ENCODE peak calls at places on chromosome 6, in four cellular contexts. One of them, this sample, is unnamed.
A peak's percentile ranks its signal among the peaks of the same experiment; 100 is the strongest.

GRCh38 chr6:154606457-154606856 is 96.0 kb upstream of the CNKSR3 start:
- DNase-seq in A549: no peak
- DNase-seq in GM12878: peak; percentile 93
- DNase-seq in HepG2: no peak
- DNase-seq in this sample: no peak

GRCh38 chr6:85449818-85450577 is at the start of gene NT5E:
- DNase-seq in A549: peak; percentile 55
- DNase-seq in HepG2: peak; percentile 24
- DNase-seq in GM12878: no peak
- DNase-seq in this sample: peak; percentile 90

GRCh38 chr6:76451926-76452709 is 379.7 kb upstream of the IMPG1 start:
- DNase-seq in HepG2: no peak
- DNase-seq in GM12878: no peak
- DNase-seq in A549: no peak
- DNase-seq in this sample: peak; percentile 8

GRCh38 chr6:70299456-70299855 is 3.4 kb downstream of the COL9A1 start:
- DNase-seq in A549: no peak
- DNase-seq in GM12878: no peak
- DNase-seq in HepG2: no peak
- DNase-seq in this sample: no peak

GRCh38 chr6:144725731-144726522 is 440.8 kb downstream of the UTRN start:
- DNase-seq in GM12878: no peak
- DNase-seq in HepG2: no peak
- DNase-seq in A549: no peak
- DNase-seq in this sample: peak; percentile 3

GRCh38 chr6:103018426-103018825 is 1624.9 kb downstream of the GRIK2 start:
- DNase-seq in GM12878: no peak
- DNase-seq in A549: no peak
- DNase-seq in HepG2: no peak
- DNase-seq in this sample: no peak

GRCh38 chr6:165664553-165665383 is 1.7 kb upstream of the PDE10A start:
- DNase-seq in HepG2: no peak
- DNase-seq in GM12878: no peak
- DNase-seq in A549: no peak
- DNase-seq in this sample: no peak

GRCh38 chr6:131914967-131915751 is 36.0 kb downstream of the CCN2 start:
- DNase-seq in HepG2: peak; percentile 69
- DNase-seq in GM12878: peak; percentile 24
- DNase-seq in A549: peak; percentile 29
- DNase-seq in this sample: peak; percentile 33

GRCh38 chr6:13923527-13924145 is 1.1 kb upstream of the RNF182 start:
- DNase-seq in GM12878: no peak
- DNase-seq in HepG2: no peak
- DNase-seq in A549: peak; percentile 15
- DNase-seq in this sample: no peak

GRCh38 chr6:146543211-146543939 is at the start of gene RAB32:
- DNase-seq in HepG2: peak; percentile 89
- DNase-seq in A549: peak; percentile 50
- DNase-seq in GM12878: no peak
- DNase-seq in this sample: peak; percentile 95

GRCh38 chr6:71393471-71393870 is 104.9 kb downstream of the OGFRL1 start:
- DNase-seq in HepG2: no peak
- DNase-seq in A549: no peak
- DNase-seq in GM12878: no peak
- DNase-seq in this sample: no peak

GRCh38 chr6:149464411-149464810 is 20.4 kb downstream of the ZC3H12D start:
- DNase-seq in HepG2: no peak
- DNase-seq in A549: no peak
- DNase-seq in GM12878: no peak
- DNase-seq in this sample: no peak

GRCh38 chr6:14444296-14444993 is 326.9 kb downstream of the CD83 start:
- DNase-seq in HepG2: no peak
- DNase-seq in A549: no peak
- DNase-seq in GM12878: no peak
- DNase-seq in this sample: no peak

GRCh38 chr6:132684998-132685397 is 26.0 kb upstream of the TAAR1 start:
- DNase-seq in HepG2: no peak
- DNase-seq in A549: no peak
- DNase-seq in GM12878: no peak
- DNase-seq in this sample: no peak

GRCh38 chr6:153312633-153313032 is 181.6 kb upstream of the RGS17 start:
- DNase-seq in A549: peak; percentile 14
- DNase-seq in HepG2: peak; percentile 31
- DNase-seq in GM12878: no peak
- DNase-seq in this sample: peak; percentile 75

GRCh38 chr6:121823437-121823851 is 388.0 kb downstream of the GJA1 start:
- DNase-seq in A549: no peak
- DNase-seq in HepG2: no peak
- DNase-seq in GM12878: no peak
- DNase-seq in this sample: no peak

GRCh38 chr6:40894962-40895799 is 143.8 kb downstream of the UNC5CL start:
- DNase-seq in A549: peak; percentile 50
- DNase-seq in GM12878: no peak
- DNase-seq in HepG2: peak; percentile 43
- DNase-seq in this sample: peak; percentile 36

DNA sequence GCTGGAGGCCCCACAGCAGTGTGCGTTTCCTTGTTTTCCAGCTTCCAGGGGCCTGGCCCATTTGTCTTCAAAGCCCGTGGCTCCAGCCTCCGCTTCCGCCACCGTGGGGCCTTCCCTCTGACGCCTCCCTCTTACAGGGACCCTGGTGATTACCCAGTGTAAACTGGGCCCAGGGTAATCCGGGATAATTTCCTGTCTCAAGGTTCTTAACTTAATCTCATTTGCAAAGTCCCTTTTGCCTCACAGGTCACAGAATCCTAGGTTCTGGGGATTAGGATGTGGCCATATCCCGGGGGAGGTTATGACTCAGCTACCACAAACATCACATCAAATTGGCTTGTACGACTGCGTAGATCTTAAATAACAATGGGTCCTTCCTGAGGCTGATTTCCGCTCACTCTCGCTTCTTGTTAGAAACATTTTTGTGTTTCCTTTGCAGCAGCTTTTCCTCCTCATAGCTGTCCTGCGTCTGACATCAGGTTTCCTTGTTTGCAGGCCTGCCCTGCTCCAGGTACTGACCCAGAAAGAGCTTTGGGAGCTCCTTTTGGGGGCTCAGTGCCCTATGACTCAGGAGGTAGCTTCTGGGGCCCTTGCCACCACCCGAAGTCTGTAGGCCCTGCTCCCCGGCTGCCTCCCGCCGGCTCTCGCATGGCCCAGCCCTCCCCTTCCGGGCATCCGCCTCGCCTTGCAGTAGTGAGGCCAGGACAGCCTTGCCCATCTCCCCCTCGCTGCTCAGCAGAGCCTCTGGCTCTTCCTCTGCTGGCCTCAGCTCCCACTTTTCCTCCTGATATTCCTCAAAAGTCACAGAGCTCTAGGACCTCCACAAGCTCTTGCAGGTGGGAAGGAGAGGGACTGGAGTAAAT is 100.5 kb downstream of the ERMARD start:
- DNase-seq in A549: no peak
- DNase-seq in GM12878: no peak
- DNase-seq in HepG2: no peak
- DNase-seq in this sample: no peak
- TF ChIP-seq PBX3 in A549: no peak
- TF ChIP-seq PBX3 in GM12878: no peak
- TF ChIP-seq PBX3 in HepG2: no peak
- TF ChIP-seq PBX3 in this sample: no peak

GRCh38 chr6:170051229-170052172 is 239.4 kb downstream of the DLL1 start:
- DNase-seq in GM12878: no peak
- DNase-seq in HepG2: no peak
- DNase-seq in A549: no peak
- DNase-seq in this sample: no peak

GRCh38 chr6:170056329-170056728 is 234.5 kb downstream of the DLL1 start:
- DNase-seq in A549: no peak
- DNase-seq in GM12878: no peak
- DNase-seq in HepG2: no peak
- DNase-seq in this sample: no peak

GRCh38 chr6:170053966-170054661 is 236.8 kb downstream of the DLL1 start:
- DNase-seq in HepG2: no peak
- DNase-seq in GM12878: no peak
- DNase-seq in A549: no peak
- DNase-seq in this sample: no peak

GRCh38 chr6:170050591-170051041 is 240.3 kb downstream of the DLL1 start:
- DNase-seq in GM12878: no peak
- DNase-seq in HepG2: no peak
- DNase-seq in A549: no peak
- DNase-seq in this sample: no peak

DNA sequence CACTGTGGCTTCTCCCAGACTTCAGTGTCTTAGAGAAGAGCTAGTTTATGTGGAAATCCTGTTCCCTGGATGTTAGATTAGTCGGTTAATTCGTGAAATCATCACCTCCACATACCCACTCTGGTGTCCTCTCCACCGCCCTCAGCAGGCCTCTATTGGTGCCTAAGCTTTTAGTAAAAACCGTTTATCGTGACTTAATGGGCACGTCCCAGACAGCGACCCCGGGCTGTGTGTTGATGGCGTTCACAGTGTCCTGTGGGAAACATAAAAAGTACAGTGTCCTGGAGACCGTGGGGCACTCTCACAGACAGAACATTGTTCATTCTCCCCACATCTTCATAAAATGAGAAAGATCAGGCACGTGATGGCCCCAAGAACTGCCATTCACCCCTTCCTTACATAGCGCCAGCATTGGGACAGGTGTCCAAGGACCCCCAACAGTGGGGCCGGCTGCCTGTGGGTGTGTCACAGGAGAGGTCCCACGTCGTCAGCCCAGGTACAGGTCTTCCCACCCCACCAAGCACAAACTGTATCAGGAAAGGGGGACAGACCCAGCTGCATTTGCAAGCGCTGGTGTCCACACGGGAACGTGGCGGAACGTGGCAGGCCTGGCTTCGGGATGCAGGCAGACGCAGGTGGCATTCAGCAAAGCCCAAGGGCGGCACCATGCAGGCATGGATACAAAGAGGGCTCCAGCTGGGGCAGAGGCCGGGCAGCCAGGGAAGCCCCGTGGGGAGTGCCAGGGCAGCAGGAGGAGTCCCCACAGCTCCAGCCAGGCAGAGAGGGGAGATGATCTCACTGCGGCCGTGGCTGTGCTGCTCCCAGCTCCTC is 237.7 kb downstream of the DLL1 start:
- DNase-seq in GM12878: no peak
- DNase-seq in HepG2: no peak
- DNase-seq in A549: no peak
- DNase-seq in this sample: no peak
- TF ChIP-seq PBX3 in GM12878: no peak
- TF ChIP-seq PBX3 in HepG2: no peak
- TF ChIP-seq PBX3 in A549: no peak
- TF ChIP-seq PBX3 in this sample: no peak

GRCh38 chr6:28254340-28254618 is 2.2 kb upstream of the ZKSCAN4 start:
- DNase-seq in GM12878: no peak
- DNase-seq in A549: no peak
- DNase-seq in HepG2: no peak
- DNase-seq in this sample: no peak
- TF ChIP-seq PBX3 in GM12878: no peak
- TF ChIP-seq PBX3 in A549: no peak
- TF ChIP-seq PBX3 in HepG2: no peak
- TF ChIP-seq PBX3 in this sample: no peak

GRCh38 chr6:4451101-4451500 is 315.7 kb upstream of the ECI2 start:
- DNase-seq in GM12878: no peak
- DNase-seq in A549: no peak
- DNase-seq in HepG2: no peak
- DNase-seq in this sample: no peak

GRCh38 chr6:4449409-4449808 is 314.0 kb upstream of the ECI2 start:
- DNase-seq in HepG2: no peak
- DNase-seq in A549: no peak
- DNase-seq in GM12878: no peak
- DNase-seq in this sample: no peak

GRCh38 chr6:4447646-4448315 is 312.4 kb upstream of the ECI2 start:
- DNase-seq in HepG2: no peak
- DNase-seq in A549: no peak
- DNase-seq in GM12878: no peak
- DNase-seq in this sample: no peak

GRCh38 chr6:4450237-4450636 is 314.9 kb upstream of the ECI2 start:
- DNase-seq in GM12878: no peak
- DNase-seq in HepG2: no peak
- DNase-seq in A549: no peak
- DNase-seq in this sample: no peak

GRCh38 chr6:4446982-4447381 is 311.6 kb upstream of the ECI2 start:
- DNase-seq in A549: no peak
- DNase-seq in GM12878: no peak
- DNase-seq in HepG2: no peak
- DNase-seq in this sample: no peak
- TF ChIP-seq PBX3 in A549: no peak
- TF ChIP-seq PBX3 in GM12878: no peak
- TF ChIP-seq PBX3 in HepG2: no peak
- TF ChIP-seq PBX3 in this sample: no peak

DNA sequence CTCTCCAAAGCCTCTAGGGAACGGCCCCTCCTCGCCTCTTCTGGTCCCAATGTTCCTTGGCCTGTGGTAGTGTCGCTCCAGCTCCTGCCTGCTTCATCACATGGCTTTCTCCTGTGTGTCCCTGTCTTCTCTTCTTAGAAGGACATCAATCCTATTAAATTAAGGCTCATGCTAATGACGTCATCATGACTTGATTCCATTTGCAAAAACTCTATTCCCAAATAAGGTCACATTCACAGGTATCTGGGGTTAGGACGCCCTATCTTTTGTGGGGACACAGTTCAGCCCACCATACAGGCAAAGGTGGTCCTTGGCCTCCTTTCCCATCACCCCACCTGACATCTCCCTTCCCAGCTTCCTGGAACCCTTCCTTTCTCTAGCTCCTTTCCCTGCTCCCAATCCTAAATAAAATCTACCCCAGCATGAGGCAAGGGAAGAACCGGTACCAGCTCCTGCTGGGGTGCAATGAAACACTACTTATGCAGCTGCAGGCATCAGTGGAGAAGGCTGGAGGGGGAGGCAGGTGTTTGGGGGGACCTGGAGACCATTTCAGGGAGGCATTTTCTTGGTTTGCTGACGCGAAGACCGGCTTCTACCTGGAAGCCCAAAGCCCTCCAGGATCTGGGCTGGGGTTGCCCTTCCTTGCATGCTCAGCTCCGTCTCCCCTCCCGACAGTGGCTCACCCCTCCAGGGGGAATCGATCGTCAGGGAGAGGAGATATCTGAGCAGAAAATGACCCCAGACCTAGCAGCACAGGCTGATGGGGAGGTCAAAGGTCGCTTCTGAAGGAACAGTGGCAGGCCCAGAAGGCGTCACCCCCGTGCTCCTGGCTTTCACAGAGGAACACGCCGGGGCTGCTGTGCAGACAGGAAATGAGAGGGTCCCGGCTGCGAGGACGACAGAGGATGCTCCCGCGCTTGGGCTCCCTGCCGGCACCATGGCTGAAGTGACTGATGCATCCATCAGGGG is 71.7 kb upstream of the QKI start:
- DNase-seq in A549: no peak
- DNase-seq in GM12878: no peak
- DNase-seq in HepG2: no peak
- DNase-seq in this sample: no peak
- TF ChIP-seq PBX3 in A549: no peak
- TF ChIP-seq PBX3 in GM12878: no peak
- TF ChIP-seq PBX3 in HepG2: no peak
- TF ChIP-seq PBX3 in this sample: no peak

This sample was measured in SK-N-SH.